ENCODE peak calls at places on chromosomes 16 and 17, in six cellular contexts. V, M, P, T, X and A are unnamed samples.

GRCh38 chr17:44797809-44798208 is 32.3 kb downstream of the GJC1 start:
- DNase-seq in T (peak), P (peak), X (no peak), M (no peak), V (no peak), A (no peak)

GRCh38 chr17:34146440-34147043 is 108.5 kb upstream of the CCL2 start:
- DNase-seq in M (peak), V (no peak), P (no peak), X (peak), T (peak), A (peak)

GRCh38 chr17:72249441-72249840 is 128.6 kb downstream of the SOX9 start:
- DNase-seq in P (no peak), V (no peak), X (no peak), T (no peak), M (no peak), A (no peak)

GRCh38 chr16:72649254-72649944 is 398.5 kb downstream of the ZFHX3 start:
- DNase-seq in X (no peak), M (no peak), P (no peak), V (no peak), T (no peak), A (no peak)

GRCh38 chr16:75074920-75075687 is 41.5 kb downstream of the LDHD start:
- DNase-seq in T (no peak), P (no peak), M (peak), X (peak), V (no peak), A (peak)

GRCh38 chr17:74426551-74427047 is 5.3 kb upstream of the GPRC5C start:
- DNase-seq in V (no peak), X (no peak), P (no peak), T (no peak), M (no peak), A (no peak)

GRCh38 chr16:27314161-27314723 is 468 bp downstream of the IL4R start:
- DNase-seq in V (peak), T (peak), P (peak), X (peak), M (no peak), A (peak)

GRCh38 chr16:63201851-63202250 is 1165.6 kb upstream of the CDH8 start:
- DNase-seq in X (no peak), T (no peak), V (no peak), P (no peak), M (no peak), A (no peak)

GRCh38 chr17:36014946-36015345 is 2.8 kb downstream of the CCL23 start:
- DNase-seq in X (no peak), M (no peak), V (no peak), P (no peak), T (no peak), A (no peak)

GRCh38 chr17:28385037-28385797 is 13.7 kb downstream of the SARM1 start:
- DNase-seq in X (peak), P (no peak), M (no peak), T (no peak), V (no peak), A (no peak)

GRCh38 chr17:75267403-75268232 is 3.4 kb downstream of the MIF4GD start:
- DNase-seq in V (no peak), X (no peak), M (peak), T (no peak), P (no peak), A (no peak)